ENCODE peak calls at places on chromosomes 13 and 19, in eight cellular contexts. Z is GM19239; R is adrenal gland; G is PC-3; S is stimulated activated CD4-positive, alpha-beta T cell treated with anti-CD3 and anti-CD28 coated beads, Interleukin-2, amount 100 ng/mL, for 48 hours; A is tibial nerve; O is thoracic aorta; M is substantia nigra. L is an unnamed sample.

GRCh38 chr13:35927554-35927953 is 203.6 kb downstream of the DCLK1 start:
- DNase-seq in O (peak; percentile 3), G (no peak), S (no peak), M (no peak), R (peak; percentile 46), Z (no peak), A (peak; percentile 14), L (no peak)

GRCh38 chr13:80048802-80049201 is 292.1 kb downstream of the SPRY2 start:
- DNase-seq in A (peak; percentile 87), O (peak; percentile 85), M (peak; percentile 13), G (peak; percentile 91), R (peak; percentile 82), S (peak; percentile 24), Z (peak; percentile 32), L (peak; percentile 32)

GRCh38 chr19:1914826-1915341 is 9.7 kb downstream of the ADAT3 start:
- DNase-seq in A (no peak), G (no peak), S (no peak), O (no peak), M (no peak), Z (no peak), R (no peak), L (no peak)

GRCh38 chr19:43784251-43784980 is 3.6 kb upstream of the KCNN4 start:
- DNase-seq in S (peak; percentile 56), G (peak; percentile 87), R (peak; percentile 91), O (no peak), A (no peak), M (no peak), Z (no peak), L (no peak)

GRCh38 chr13:57857945-57858344 is 226.4 kb downstream of the PCDH17 start:
- DNase-seq in G (no peak), M (no peak), Z (no peak), S (no peak), A (no peak), R (no peak), O (no peak), L (no peak)

GRCh38 chr13:49220856-49221614 is 897 bp downstream of the MLNR start:
- DNase-seq in M (no peak), G (no peak), A (no peak), O (no peak), S (no peak), Z (no peak), R (no peak), L (no peak)

GRCh38 chr13:114024603-114025431 is 50.9 kb upstream of the C13orf46 start:
- DNase-seq in M (no peak), R (no peak), G (no peak), S (no peak), A (no peak), Z (peak; percentile 77), O (no peak), L (no peak)

GRCh38 chr19:35935911-35936737 is at the start of gene LRFN3:
- DNase-seq in O (no peak), Z (no peak), G (peak; percentile 66), R (peak; percentile 74), M (peak; percentile 13), S (peak; percentile 48), A (peak; percentile 60), L (peak; percentile 89)

GRCh38 chr19:3350014-3350663 is 16.2 kb upstream of the NFIC start:
- DNase-seq in G (peak; percentile 51), M (no peak), Z (no peak), S (no peak), R (no peak), O (no peak), A (no peak), L (no peak)

GRCh38 chr13:33757713-33758112 is 60.2 kb upstream of the RFC3 start:
- DNase-seq in Z (no peak), O (no peak), M (no peak), R (no peak), A (no peak), S (no peak), G (no peak), L (no peak)

GRCh38 chr19:11767633-11768133 is 883 bp downstream of the ZNF441 start:
- DNase-seq in R (peak; percentile 43), Z (peak; percentile 50), O (no peak), S (no peak), M (no peak), G (peak; percentile 43), A (peak; percentile 19), L (peak; percentile 35)

GRCh38 chr19:3736106-3736724 is 25.3 kb downstream of the APBA3 start:
- DNase-seq in S (no peak), Z (no peak), O (no peak), G (no peak), A (no peak), R (no peak), M (no peak), L (no peak)

GRCh38 chr19:13692096-13692495 is 72.2 kb upstream of the MRI1 start:
- DNase-seq in Z (no peak), M (no peak), R (peak; percentile 52), S (no peak), G (peak; percentile 93), O (peak; percentile 4), A (no peak), L (no peak)

GRCh38 chr19:44757735-44758505 is 9.4 kb downstream of the BCL3 start:
- DNase-seq in R (peak; percentile 67), G (no peak), A (peak; percentile 62), O (no peak), Z (no peak), M (no peak), S (no peak), L (no peak)

GRCh38 chr13:50104493-50104892 is 89.2 kb downstream of the KCNRG start:
- DNase-seq in A (no peak), R (no peak), M (no peak), S (no peak), Z (no peak), O (no peak), G (peak; percentile 68), L (peak; percentile 32)

GRCh38 chr13:105660550-105660949 is 874.9 kb downstream of the EFNB2 start:
- DNase-seq in S (no peak), G (no peak), A (no peak), Z (no peak), M (no peak), R (no peak), O (no peak), L (no peak)

GRCh38 chr19:5595129-5595528 is 27.4 kb upstream of the TINCR start:
- DNase-seq in Z (no peak), A (no peak), M (no peak), O (no peak), S (no peak), R (no peak), G (no peak), L (no peak)

GRCh38 chr13:102977471-102977870 is 88.7 kb downstream of the SLC10A2 start:
- DNase-seq in R (no peak), M (no peak), O (no peak), A (no peak), G (no peak), Z (no peak), S (no peak), L (peak; percentile 18)

GRCh38 chr19:58395979-58396627 is 647 bp downstream of the RNF225 start:
- DNase-seq in M (no peak), A (no peak), O (no peak), R (no peak), Z (no peak), G (no peak), S (no peak), L (no peak)

GRCh38 chr13:47798906-47799305 is 202.2 kb downstream of the SUCLA2 start:
- DNase-seq in R (no peak), O (no peak), G (peak; percentile 22), Z (no peak), A (no peak), M (no peak), S (no peak), L (no peak)

GRCh38 chr13:95714142-95714832 is 37.3 kb downstream of the DNAJC3 start:
- DNase-seq in M (no peak), O (no peak), G (peak; percentile 91), A (no peak), Z (no peak), R (no peak), S (no peak), L (no peak)

GRCh38 chr19:14561832-14562351 is 10.0 kb downstream of the NDUFB7 start:
- DNase-seq in O (no peak), A (no peak), G (no peak), M (no peak), Z (no peak), S (no peak), R (peak; percentile 72), L (no peak)

GRCh38 chr13:77250968-77251367 is 75.9 kb downstream of the MYCBP2 start:
- DNase-seq in O (no peak), G (no peak), Z (no peak), R (no peak), S (no peak), M (no peak), A (no peak), L (no peak)

GRCh38 chr19:6424190-6424938 is at the start of gene KHSRP:
- DNase-seq in G (no peak), R (peak; percentile 33), O (no peak), Z (peak; percentile 100), M (no peak), A (no peak), S (no peak), L (no peak)

GRCh38 chr13:84574851-84575250 is 692.6 kb upstream of the SLITRK1 start:
- DNase-seq in O (no peak), A (no peak), M (no peak), G (peak; percentile 36), S (no peak), Z (no peak), R (no peak), L (peak; percentile 12)

GRCh38 chr19:8204961-8205360 is 4.2 kb upstream of the CERS4 start:
- DNase-seq in G (peak; percentile 53), O (no peak), Z (no peak), S (no peak), M (no peak), A (no peak), R (no peak), L (no peak)

GRCh38 chr13:39918837-39919236 is 263.4 kb downstream of the COG6 start:
- DNase-seq in M (no peak), O (no peak), A (no peak), S (no peak), Z (no peak), R (no peak), G (no peak), L (no peak)

GRCh38 chr19:49362048-49362925 is at the start of gene TEAD2:
- DNase-seq in O (no peak), S (no peak), R (peak; percentile 81), M (no peak), G (peak; percentile 63), Z (no peak), A (peak; percentile 69), L (peak; percentile 91)